ENCODE peak calls at places on chromosomes 4 and X, in seven cellular contexts. J is neuronal stem cell; D is NCI-H2029 treated with DMSO at 0.1 percent for 48 hours; B is fibroblast of mammary gland; A is activated T-cell treated with anti-CD3 and anti-CD28 coated beads, Interleukin-2, amount 50 U/mL, for 48 hours; W is stimulated activated CD8-positive, alpha-beta memory T cell treated with anti-CD3 and anti-CD28 coated beads, Interleukin-12 subunit alpha, Interleukin-12 subunit beta, amount 100 ng/mL, for 4 hours; T is AG20443. U is an unnamed sample.

GRCh38 chr4:3225946-3226345 is 23.0 kb upstream of the MSANTD1 start:
- DNase-seq in J (no peak), D (no peak), B (no peak), A (no peak), W (no peak), T (no peak), U (no peak)

GRCh38 chrX:154349359-154349935 is 25.0 kb downstream of the FLNA start:
- DNase-seq in J (no peak), D (no peak), B (no peak), A (no peak), W (no peak), T (no peak), U (no peak)

GRCh38 chr4:26458104-26458503 is 32.2 kb downstream of the CCKAR start:
- DNase-seq in J (no peak), D (no peak), B (no peak), A (no peak), W (no peak), T (no peak), U (peak)

GRCh38 chr4:105712766-105713165 is 4.2 kb downstream of the GSTCD start:
- DNase-seq in J (no peak), D (no peak), B (peak), A (no peak), W (no peak), T (no peak), U (no peak)

GRCh38 chr4:41256740-41257256 is at the start of gene UCHL1:
- DNase-seq in J (peak), D (peak), B (peak), A (peak), W (no peak), T (peak), U (peak)

GRCh38 chr4:81003549-81004240 is 26.8 kb upstream of the BMP3 start:
- DNase-seq in J (no peak), D (no peak), B (no peak), A (no peak), W (no peak), T (no peak), U (no peak)

GRCh38 chrX:31893525-31893924 is 821.7 kb upstream of the FTHL17 start:
- DNase-seq in J (no peak), D (no peak), B (no peak), A (no peak), W (no peak), T (no peak), U (no peak)

GRCh38 chrX:107119281-107119680 is 659 bp upstream of the RBM41 start:
- DNase-seq in J (no peak), D (no peak), B (peak), A (no peak), W (no peak), T (no peak), U (no peak)

GRCh38 chrX:31800219-31800618 is 728.4 kb upstream of the FTHL17 start:
- DNase-seq in J (no peak), D (no peak), B (no peak), A (no peak), W (no peak), T (no peak), U (no peak)

GRCh38 chr4:141486375-141486997 is 149.9 kb upstream of the IL15 start:
- DNase-seq in J (no peak), D (no peak), B (peak), A (no peak), W (no peak), T (peak), U (no peak)

GRCh38 chr4:88599298-88599697 is 7.0 kb downstream of the HERC3 start:
- DNase-seq in J (no peak), D (no peak), B (peak), A (no peak), W (no peak), T (peak), U (no peak)

GRCh38 chr4:68797618-68798017 is 18.2 kb upstream of the UGT2B10 start:
- DNase-seq in J (no peak), D (no peak), B (no peak), A (no peak), W (no peak), T (no peak), U (no peak)

GRCh38 chr4:70704333-70705145 is 16.2 kb downstream of the UTP3 start:
- DNase-seq in J (peak), D (peak), B (peak), A (peak), W (peak), T (peak), U (peak)

GRCh38 chrX:119071381-119071780 is 1.4 kb upstream of the CT47C1 start:
- DNase-seq in J (no peak), D (no peak), B (no peak), A (no peak), W (no peak), T (no peak), U (no peak)

GRCh38 chr4:170399894-170400293 is 310.1 kb upstream of the AADAT start:
- DNase-seq in J (no peak), D (no peak), B (peak), A (no peak), W (no peak), T (no peak), U (no peak)

GRCh38 chrX:68508799-68509198 is 9.9 kb downstream of the YIPF6 start:
- DNase-seq in J (no peak), D (no peak), B (peak), A (no peak), W (no peak), T (no peak), U (no peak)

GRCh38 chrX:18828832-18829404 is 121.5 kb downstream of the PPEF1 start:
- DNase-seq in J (no peak), D (no peak), B (peak), A (no peak), W (no peak), T (no peak), U (no peak)

GRCh38 chrX:2679534-2680485 is 11.3 kb upstream of the CD99 start:
- DNase-seq in J (no peak), D (no peak), B (peak), A (no peak), W (no peak), T (no peak), U (peak)

GRCh38 chrX:142149919-142150318 is 55.2 kb downstream of the MAGEC2 start:
- DNase-seq in J (no peak), D (no peak), B (no peak), A (no peak), W (no peak), T (no peak), U (no peak)

GRCh38 chr4:140718240-140718639 is 37.9 kb downstream of the TBC1D9 start:
- DNase-seq in J (no peak), D (no peak), B (peak), A (no peak), W (no peak), T (peak), U (no peak)

GRCh38 chrX:460116-460515 is 73.4 kb upstream of the PPP2R3B start:
- DNase-seq in J (no peak), D (no peak), B (no peak), A (no peak), W (no peak), T (no peak), U (no peak)

GRCh38 chrX:24294619-24295018 is 19.2 kb downstream of the SUPT20HL2 start:
- DNase-seq in J (no peak), D (no peak), B (peak), A (peak), W (no peak), T (peak), U (peak)

GRCh38 chr4:165874799-165875371 is 1.8 kb downstream of the TLL1 start:
- DNase-seq in J (peak), D (no peak), B (peak), A (no peak), W (no peak), T (peak), U (no peak)

GRCh38 chr4:57254727-57255126 is 144.5 kb upstream of the IGFBP7 start:
- DNase-seq in J (no peak), D (no peak), B (no peak), A (no peak), W (no peak), T (no peak), U (no peak)

GRCh38 chr4:80188801-80189458 is 8.4 kb upstream of the PRDM8 start:
- DNase-seq in J (no peak), D (no peak), B (no peak), A (no peak), W (no peak), T (no peak), U (no peak)

GRCh38 chr4:2837904-2838496 is 5.6 kb upstream of the ADD1 start:
- DNase-seq in J (no peak), D (no peak), B (peak), A (peak), W (peak), T (peak), U (no peak)

GRCh38 chr4:158750379-158750778 is 18.4 kb upstream of the FNIP2 start:
- DNase-seq in J (no peak), D (no peak), B (peak), A (no peak), W (no peak), T (peak), U (no peak)

GRCh38 chrX:124086411-124086810 is 124.9 kb downstream of the STAG2 start:
- DNase-seq in J (no peak), D (no peak), B (no peak), A (no peak), W (no peak), T (no peak), U (no peak)

GRCh38 chr4:6542951-6543350 is 32.0 kb upstream of the MAN2B2 start:
- DNase-seq in J (no peak), D (no peak), B (no peak), A (no peak), W (no peak), T (no peak), U (no peak)

GRCh38 chr4:138235419-138235952 is 6.7 kb downstream of the SLC7A11 start:
- DNase-seq in J (no peak), D (no peak), B (peak), A (no peak), W (no peak), T (peak), U (no peak)

GRCh38 chr4:3168029-3168428 is 80.9 kb upstream of the MSANTD1 start:
- DNase-seq in J (no peak), D (no peak), B (peak), A (no peak), W (no peak), T (peak), U (no peak)

GRCh38 chrX:10529344-10529743 is 91.0 kb downstream of the MID1 start:
- DNase-seq in J (no peak), D (no peak), B (peak), A (no peak), W (no peak), T (peak), U (no peak)

GRCh38 chrX:17373337-17373736 is 1.7 kb upstream of the NHS start:
- DNase-seq in J (no peak), D (no peak), B (no peak), A (no peak), W (no peak), T (no peak), U (no peak)

GRCh38 chr4:165331823-165332222 is 4.4 kb downstream of the MSMO1 start:
- DNase-seq in J (no peak), D (no peak), B (no peak), A (no peak), W (no peak), T (no peak), U (no peak)

U was measured in SJCRH30.